ENCODE peak calls at places on chromosomes 6 and 20, in seven cellular contexts. Q is tibial artery, L is AG04450, K is PC-9, Z is foreskin fibroblast, A is heart right ventricle, U is astrocyte of the spinal cord. G is an unnamed sample.

GRCh38 chr20:48025061-48025515 is 239.8 kb upstream of the SULF2 start:
- DNase-seq in Q (peak; percentile 48), L (no peak), K (peak; percentile 88), Z (peak; percentile 60), A (peak; percentile 28), U (peak; percentile 70), G (no peak)

GRCh38 chr20:49999329-49999728 is 16.5 kb downstream of the SNAI1 start:
- DNase-seq in Q (no peak), L (no peak), K (no peak), Z (no peak), A (no peak), U (no peak), G (no peak)

GRCh38 chr20:13784271-13784892 is 337 bp downstream of the ESF1 start:
- DNase-seq in Q (no peak), L (no peak), K (no peak), Z (no peak), A (no peak), U (no peak), G (no peak)

GRCh38 chr6:88163576-88163975 is 2.6 kb downstream of the CNR1 start:
- DNase-seq in Q (no peak), L (no peak), K (no peak), Z (no peak), A (no peak), U (no peak), G (no peak)

GRCh38 chr6:22362361-22362760 is 65.5 kb upstream of the PRL start:
- DNase-seq in Q (no peak), L (no peak), K (no peak), Z (no peak), A (no peak), U (no peak), G (no peak)

GRCh38 chr6:9007062-9007461 is 571.7 kb upstream of the SLC35B3 start:
- DNase-seq in Q (no peak), L (no peak), K (no peak), Z (no peak), A (no peak), U (no peak), G (no peak)

GRCh38 chr6:34148864-34149810 is 3.2 kb upstream of the GRM4 start:
- DNase-seq in Q (no peak), L (no peak), K (no peak), Z (no peak), A (no peak), U (no peak), G (no peak)

GRCh38 chr6:157267654-157268053 is 55.7 kb downstream of the TMEM242 start:
- DNase-seq in Q (peak; percentile 3), L (no peak), K (no peak), Z (no peak), A (no peak), U (no peak), G (no peak)

GRCh38 chr6:37103169-37104039 is 66.5 kb upstream of the PIM1 start:
- DNase-seq in Q (peak; percentile 51), L (no peak), K (peak; percentile 92), Z (no peak), A (peak; percentile 48), U (no peak), G (peak; percentile 65)

GRCh38 chr20:25532015-25532751 is 53.1 kb downstream of the NINL start:
- DNase-seq in Q (no peak), L (no peak), K (peak; percentile 45), Z (no peak), A (no peak), U (no peak), G (peak; percentile 17)

GRCh38 chr20:62951896-62952372 is 575 bp upstream of the SLC17A9 start:
- DNase-seq in Q (no peak), L (no peak), K (no peak), Z (no peak), A (no peak), U (no peak), G (no peak)

GRCh38 chr20:62955519-62956386 is 3.2 kb downstream of the SLC17A9 start:
- DNase-seq in Q (no peak), L (no peak), K (peak; percentile 33), Z (no peak), A (no peak), U (no peak), G (no peak)

GRCh38 chr20:62953167-62953838 is 794 bp downstream of the SLC17A9 start:
- DNase-seq in Q (no peak), L (no peak), K (no peak), Z (no peak), A (no peak), U (no peak), G (no peak)

GRCh38 chr20:62952373-62953166 is at the start of gene SLC17A9:
- DNase-seq in Q (peak; percentile 70), L (no peak), K (no peak), Z (peak; percentile 78), A (peak; percentile 68), U (no peak), G (peak; percentile 33)

DNA sequence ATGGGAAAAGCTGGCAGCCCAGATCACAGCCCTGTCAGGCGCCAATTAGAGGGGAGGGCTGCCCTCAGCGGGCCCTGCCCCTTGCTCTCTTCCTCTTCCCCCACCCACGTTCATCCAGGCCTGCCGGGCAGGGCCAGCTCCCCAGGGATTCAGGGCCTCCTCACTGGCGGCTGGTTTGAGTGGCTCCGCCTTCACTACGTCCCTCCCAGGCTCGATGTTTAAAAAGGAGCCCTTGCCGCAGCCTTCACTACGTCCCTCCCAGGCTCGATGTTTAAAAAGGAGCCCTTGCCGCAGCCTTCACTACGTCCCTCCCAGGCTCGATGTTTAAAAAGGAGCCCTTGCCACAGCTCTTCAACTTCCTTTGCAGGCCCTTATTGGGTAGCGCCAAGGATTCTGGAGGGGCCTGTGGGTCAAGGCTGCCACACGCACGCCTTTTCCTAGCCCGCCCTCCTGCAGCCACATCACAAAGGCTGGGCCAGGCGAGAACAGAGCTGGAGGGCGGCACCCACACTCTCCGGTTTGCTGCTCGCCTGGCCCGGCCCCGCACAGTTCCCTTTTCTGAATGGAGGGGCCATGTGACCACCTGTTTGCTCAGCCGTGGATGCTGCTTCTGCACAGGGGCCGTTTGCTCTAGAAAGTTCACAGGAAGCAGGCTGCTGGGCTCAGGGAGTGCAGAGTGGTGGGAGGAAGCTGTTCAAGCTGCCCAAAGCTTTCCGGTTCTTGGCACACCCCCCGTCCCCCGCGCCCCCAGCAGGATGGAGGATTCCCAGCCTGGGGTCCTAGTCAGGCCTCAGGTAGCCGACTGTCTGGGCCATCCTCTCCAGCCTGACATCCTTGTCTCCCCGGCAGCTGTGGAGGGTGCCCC is 1.6 kb downstream of the SLC17A9 start:
- DNase-seq in Q (peak; percentile 82), L (peak; percentile 18), K (no peak), Z (peak; percentile 73), A (peak; percentile 66), U (peak; percentile 54), G (peak; percentile 78)
- H3K4me3 ChIP-seq in Q (peak overlapping the region; percentile 34), L (peak overlapping the region; percentile 25), K (no peak overlapping the region), Z (peak overlapping the region; percentile 56), A (peak overlapping the region; percentile 0), U (no peak overlapping the region), G (peak overlapping the region; percentile 35)

DNA sequence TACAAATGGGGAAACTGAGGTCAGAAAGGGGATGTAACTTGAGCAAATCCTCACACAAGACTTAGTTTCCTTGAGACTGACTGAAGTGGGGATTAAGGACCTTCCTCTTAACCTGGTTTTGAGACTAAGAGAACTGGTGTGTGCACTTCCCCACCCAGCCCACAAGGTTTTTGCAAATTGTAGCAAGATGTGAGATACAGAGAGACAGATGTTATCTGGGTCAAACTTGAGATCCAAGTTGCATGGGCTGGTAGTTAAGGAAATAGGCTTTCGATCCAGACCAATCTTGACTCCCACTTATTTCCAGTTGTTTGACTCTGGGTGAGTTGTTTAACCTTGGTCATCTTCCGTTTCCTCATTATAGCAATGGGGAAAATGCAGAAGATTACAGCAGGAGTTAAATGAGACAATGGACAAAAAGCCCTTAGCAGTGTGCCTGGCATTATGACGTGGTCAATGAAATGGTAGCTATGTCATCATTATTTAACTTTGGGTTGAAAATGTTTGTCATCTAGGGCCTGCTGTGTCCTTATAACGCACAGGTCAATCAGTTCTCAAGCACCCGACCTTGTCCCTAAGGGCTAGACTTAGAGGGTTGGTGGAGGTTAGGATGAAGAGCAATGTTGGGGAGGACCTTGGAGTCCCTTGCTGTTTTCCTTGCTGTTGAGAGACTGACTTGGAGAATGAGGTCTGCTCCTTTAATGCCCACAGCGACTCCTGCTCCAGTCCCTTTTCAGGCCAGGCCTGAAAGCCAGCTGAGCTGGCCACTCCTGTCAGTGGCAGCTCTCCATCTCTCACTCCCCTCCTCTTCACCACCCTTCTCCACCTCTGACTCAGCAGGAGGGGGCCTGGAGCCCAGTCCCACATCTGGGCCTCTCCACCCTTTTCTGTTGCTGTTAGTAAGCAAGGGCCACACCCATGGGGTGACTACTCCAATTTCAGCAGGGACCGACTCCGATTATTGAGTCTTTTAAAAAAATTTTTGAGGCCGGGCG is 1.9 kb downstream of the SNX21 start:
- DNase-seq in Q (peak; percentile 80), L (no peak), K (peak; percentile 33), Z (peak; percentile 87), A (peak; percentile 59), U (peak; percentile 28), G (no peak)
- H3K4me3 ChIP-seq in Q (peak overlapping the region; percentile 83), L (peak overlapping the region; percentile 83), K (no peak overlapping the region), Z (peak overlapping the region; percentile 92), A (peak overlapping the region; percentile 75), U (no peak overlapping the region), G (no peak overlapping the region)

GRCh38 chr20:1265226-1265915 is 723 bp upstream of the SNPH start:
- DNase-seq in Q (no peak), L (no peak), K (no peak), Z (no peak), A (no peak), U (peak; percentile 10), G (no peak)
- H3K4me3 ChIP-seq in Q (peak overlapping the region; percentile 92), L (peak overlapping the region; percentile 70), K (peak overlapping the region; percentile 69), Z (peak overlapping the region; percentile 55), A (peak overlapping the region; percentile 89), U (peak overlapping the region; percentile 62), G (peak overlapping the region; percentile 48)

GRCh38 chr6:1091905-1092304 is 220.0 kb upstream of the FOXQ1 start:
- DNase-seq in Q (no peak), L (no peak), K (no peak), Z (peak; percentile 74), A (no peak), U (no peak), G (no peak)
- H3K4me3 ChIP-seq in Q (no peak overlapping the region), L (no peak overlapping the region), K (no peak overlapping the region), Z (no peak overlapping the region), A (no peak overlapping the region), U (no peak overlapping the region), G (no peak overlapping the region)

GRCh38 chr6:146857180-146857959 is 258.6 kb downstream of the ADGB start:
- DNase-seq in Q (peak; percentile 83), L (peak; percentile 81), K (peak; percentile 46), Z (peak; percentile 93), A (peak; percentile 84), U (peak; percentile 91), G (peak; percentile 48)
- H3K4me3 ChIP-seq in Q (peak overlapping the region; percentile 46), L (peak overlapping the region; percentile 36), K (peak overlapping the region; percentile 26), Z (peak overlapping the region; percentile 45), A (peak overlapping the region; percentile 16), U (peak overlapping the region; percentile 13), G (no peak overlapping the region)

DNA sequence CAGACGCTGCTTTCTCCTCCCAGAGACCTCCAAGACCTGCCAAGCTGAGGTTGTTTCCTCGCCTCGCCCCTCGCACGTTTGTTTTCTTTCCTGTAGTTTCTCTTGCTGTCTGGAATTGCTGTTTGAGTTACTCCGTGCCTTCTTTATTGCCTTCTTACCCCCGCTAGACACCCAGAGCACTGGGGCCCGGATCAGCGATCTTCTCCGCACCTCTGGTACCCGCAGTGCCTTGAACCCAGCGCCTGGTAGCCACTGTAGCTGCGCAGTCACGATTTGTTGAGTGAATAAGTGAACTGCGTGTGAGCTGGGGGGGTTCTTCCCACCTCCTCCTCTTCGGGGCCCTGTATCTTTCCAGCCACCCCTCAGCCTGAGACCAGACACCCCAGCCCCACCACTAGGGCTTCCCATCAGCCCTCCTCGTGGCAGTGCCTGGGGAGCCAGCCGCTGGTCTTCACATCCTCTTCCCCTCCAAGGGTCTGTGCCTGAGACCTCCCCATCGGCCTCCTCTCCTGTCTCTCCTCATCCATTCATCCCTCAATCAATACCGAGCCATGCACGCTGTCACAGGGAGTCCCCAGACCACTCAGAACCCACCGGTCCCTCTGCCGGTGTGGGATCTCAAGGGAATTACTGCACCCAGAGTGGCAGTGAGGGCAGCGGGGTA is 849 bp upstream of the BMP7 start:
- DNase-seq in Q (no peak), L (no peak), K (no peak), Z (no peak), A (no peak), U (no peak), G (no peak)
- H3K4me3 ChIP-seq in Q (no peak overlapping the region), L (no peak overlapping the region), K (no peak overlapping the region), Z (no peak overlapping the region), A (no peak overlapping the region), U (no peak overlapping the region), G (no peak overlapping the region)